ENCODE peak calls at places on chromosomes 1 and 21, in four cellular contexts. Z, K, R and I are unnamed samples.

GRCh38 chr1:228372183-228373003 is 34.2 kb downstream of the TRIM11 start:
- DNase-seq in Z (no peak), K (no peak), R (no peak), I (peak)

GRCh38 chr1:155121249-155121648 is 6.4 kb upstream of the EFNA1 start:
- DNase-seq in R (no peak), K (no peak), Z (no peak), I (no peak)

GRCh38 chr21:33355355-33355754 is 30.6 kb downstream of the IFNAR1 start:
- DNase-seq in Z (no peak), R (no peak), K (no peak), I (no peak)

GRCh38 chr21:21103692-21104091 is 105.5 kb downstream of the NCAM2 start:
- DNase-seq in Z (no peak), R (no peak), K (no peak), I (no peak)

GRCh38 chr1:230073371-230074035 is 6.5 kb downstream of the GALNT2 start:
- DNase-seq in R (no peak), K (no peak), Z (peak), I (no peak)

GRCh38 chr1:168437821-168438220 is 106.0 kb downstream of the XCL2 start:
- DNase-seq in K (no peak), Z (no peak), R (no peak), I (no peak)

GRCh38 chr1:39617488-39618049 is 21.9 kb downstream of the HEYL start:
- DNase-seq in R (no peak), Z (no peak), K (no peak), I (no peak)

GRCh38 chr21:29342394-29342957 is 43.8 kb downstream of the BACH1 start:
- DNase-seq in R (peak), Z (peak), K (no peak), I (peak)

GRCh38 chr1:194295690-194296089 is 1109.3 kb upstream of the B3GALT2 start:
- DNase-seq in R (no peak), Z (peak), K (no peak), I (no peak)

GRCh38 chr1:83086346-83086745 is 912.6 kb downstream of the TTLL7 start:
- DNase-seq in R (no peak), Z (no peak), K (no peak), I (no peak)

GRCh38 chr1:45840704-45841103 is 37.3 kb downstream of the MAST2 start:
- DNase-seq in R (no peak), Z (no peak), K (no peak), I (no peak)

GRCh38 chr1:160862151-160863061 is at the start of gene CD244:
- DNase-seq in Z (no peak), K (no peak), R (no peak), I (no peak)

GRCh38 chr1:183030053-183030452 is 6.8 kb downstream of the LAMC1 start:
- DNase-seq in K (peak), R (no peak), Z (no peak), I (no peak)

GRCh38 chr1:27130798-27131197 is 24.1 kb downstream of the SLC9A1 start:
- DNase-seq in Z (no peak), R (no peak), K (no peak), I (peak)
- TF ChIP-seq CTCF in Z (no peak), R (no peak), K (no peak), I (no peak)

GRCh38 chr1:41340655-41341364 is 20.4 kb upstream of the FOXO6 start:
- DNase-seq in R (no peak), K (no peak), Z (no peak), I (no peak)

GRCh38 chr1:41342774-41343355 is 18.4 kb upstream of the FOXO6 start:
- DNase-seq in R (no peak), K (no peak), Z (no peak), I (no peak)

GRCh38 chr1:41343790-41344679 is 17.2 kb upstream of the FOXO6 start:
- DNase-seq in K (no peak), Z (no peak), R (no peak), I (no peak)

GRCh38 chr1:41341365-41341683 is 19.9 kb upstream of the FOXO6 start:
- DNase-seq in K (no peak), Z (no peak), R (no peak), I (no peak)

DNA sequence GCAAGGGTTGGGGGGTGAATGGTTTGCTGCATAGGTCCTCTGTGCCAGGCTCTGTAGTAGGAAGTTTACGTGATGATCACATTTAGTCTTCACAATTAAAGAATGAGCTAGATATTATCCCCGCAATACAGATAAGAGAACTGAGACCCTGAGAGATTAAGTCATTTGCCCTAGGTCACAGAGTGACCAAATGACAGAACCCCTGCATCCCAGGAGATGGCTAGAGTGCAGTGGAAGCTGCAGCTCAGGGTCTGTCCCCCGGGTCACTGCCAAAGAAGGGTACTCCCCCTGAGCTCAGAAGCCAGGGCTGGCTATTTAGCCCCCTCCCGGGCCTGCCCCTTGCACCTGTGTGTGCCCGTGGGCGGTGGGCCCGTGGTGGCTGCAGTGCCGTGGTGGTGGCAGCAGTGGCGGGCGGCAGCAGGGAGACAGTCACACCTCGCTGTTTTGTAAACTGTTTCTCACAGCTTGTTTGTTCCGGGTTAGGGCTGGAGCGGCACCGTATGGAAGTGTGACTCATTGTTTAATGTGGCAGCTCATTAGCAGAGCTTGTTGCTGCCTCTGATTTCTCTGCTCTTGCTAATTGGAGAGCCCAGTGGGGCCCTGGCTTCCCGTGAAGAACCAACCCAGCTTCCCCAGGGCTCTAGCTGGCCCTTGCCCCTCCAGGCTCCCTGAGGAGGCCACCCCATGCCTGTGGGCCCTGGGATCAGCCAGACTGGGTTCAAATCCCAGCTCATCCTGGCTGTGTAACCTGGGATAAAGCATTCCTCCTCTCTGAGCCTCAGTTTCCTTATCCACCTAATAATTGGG is 19.3 kb upstream of the FOXO6 start:
- DNase-seq in K (no peak), R (no peak), Z (no peak), I (peak)
- H3K27ac ChIP-seq in K (no peak), R (no peak), Z (no peak), I (peak)

DNA sequence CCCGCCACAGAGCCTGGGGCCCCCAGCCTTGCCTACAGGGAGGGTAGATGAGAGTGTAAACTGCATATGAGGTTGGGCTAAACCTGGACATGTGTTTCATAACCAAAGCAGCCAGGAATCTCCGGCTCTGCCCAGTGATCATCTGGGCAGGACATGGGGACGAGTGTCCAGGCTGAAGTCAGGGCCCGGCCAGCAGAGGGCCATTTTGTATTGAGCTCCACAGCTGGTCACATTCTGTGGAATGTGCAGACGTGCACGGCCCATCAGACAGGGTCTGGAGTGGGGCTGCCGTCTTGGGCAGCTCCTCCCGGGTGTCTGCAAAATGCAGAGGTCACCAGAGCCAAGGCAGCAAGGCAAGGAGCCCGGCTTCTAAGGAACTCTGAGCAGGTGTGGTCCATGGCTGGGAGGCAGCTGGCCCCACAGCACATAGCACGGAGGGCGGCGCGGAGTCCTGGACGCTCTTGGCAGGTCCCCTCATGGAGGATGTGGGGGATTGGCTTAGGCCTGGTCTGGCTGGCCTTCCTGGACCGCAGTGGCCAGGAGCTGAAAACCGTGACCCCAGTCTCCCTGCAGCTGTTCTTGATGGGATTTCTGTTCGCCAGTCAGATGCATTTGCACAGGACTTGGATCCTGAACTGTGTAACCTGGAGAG is 6.3 kb downstream of the LRRC3 start:
- DNase-seq in K (no peak), R (peak), Z (no peak), I (no peak)
- TF ChIP-seq CTCF in K (no peak), R (peak), Z (no peak), I (no peak)

DNA sequence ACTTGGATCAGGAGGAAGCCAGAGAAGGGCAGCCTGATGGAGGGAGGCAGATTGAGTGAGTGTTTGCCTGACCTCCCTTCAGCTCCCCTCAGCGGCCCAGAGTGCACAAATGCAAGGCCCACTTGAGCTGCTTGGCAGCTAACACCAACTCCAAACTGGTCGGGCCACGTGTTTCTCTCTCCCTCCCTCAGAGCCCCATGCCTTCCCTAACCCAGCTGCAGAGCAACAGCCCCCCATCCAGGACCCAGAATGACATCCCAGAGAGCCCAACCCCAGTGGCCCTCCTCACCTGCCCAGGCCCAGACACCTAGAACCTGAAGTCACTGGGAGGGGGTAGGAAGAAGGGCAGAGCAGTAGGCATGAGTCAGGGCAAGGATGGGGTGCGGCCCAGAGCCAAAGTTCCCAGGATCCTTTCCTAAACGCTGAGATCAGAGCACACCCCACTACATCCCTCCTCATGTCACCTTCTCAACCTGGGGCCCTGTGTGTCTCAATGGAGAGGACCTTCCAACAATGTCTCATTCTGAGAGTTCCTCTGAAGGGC is 832 bp upstream of the S100A14 start:
- DNase-seq in K (no peak), Z (no peak), R (no peak), I (no peak)
- H3K27ac ChIP-seq in K (no peak), Z (no peak), R (no peak), I (peak)

GRCh38 chr1:3869751-3870301 is 12.6 kb downstream of the DFFB start:
- DNase-seq in K (no peak), Z (no peak), R (no peak), I (no peak)
- TF ChIP-seq CTCF in K (no peak), Z (no peak), R (no peak), I (no peak)

DNA sequence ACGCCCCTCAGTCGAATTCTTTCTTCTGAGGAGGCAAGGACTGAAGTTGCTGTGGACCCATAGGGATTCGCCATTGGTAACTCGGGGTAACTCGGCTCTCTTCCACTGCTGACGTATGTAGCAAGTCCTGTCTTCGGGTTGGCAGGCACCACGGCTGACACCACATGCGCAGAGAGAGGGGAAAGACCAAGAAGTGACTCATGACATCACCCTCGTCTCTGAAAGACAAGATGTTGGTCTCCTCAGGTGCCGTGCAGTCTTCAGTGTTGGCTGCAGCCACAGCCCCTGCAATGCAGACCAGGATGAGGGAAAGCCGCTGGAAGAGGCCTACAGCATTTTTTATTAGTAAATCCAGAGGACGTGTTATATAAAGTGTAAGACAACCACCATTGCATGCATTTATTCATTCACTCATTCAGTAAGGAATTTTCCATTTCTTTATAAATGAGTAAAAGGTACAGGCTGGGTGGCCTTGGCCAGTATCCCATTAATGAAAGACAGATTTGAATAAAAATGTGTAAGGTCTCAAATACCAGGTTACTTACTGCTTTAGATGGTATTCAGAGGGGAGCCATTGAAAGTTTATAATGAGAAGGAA is 50.7 kb upstream of the IRF2BP2 start:
- DNase-seq in R (no peak), K (no peak), Z (no peak), I (no peak)
- H3K27ac ChIP-seq in R (no peak), K (no peak), Z (no peak), I (no peak)

DNA sequence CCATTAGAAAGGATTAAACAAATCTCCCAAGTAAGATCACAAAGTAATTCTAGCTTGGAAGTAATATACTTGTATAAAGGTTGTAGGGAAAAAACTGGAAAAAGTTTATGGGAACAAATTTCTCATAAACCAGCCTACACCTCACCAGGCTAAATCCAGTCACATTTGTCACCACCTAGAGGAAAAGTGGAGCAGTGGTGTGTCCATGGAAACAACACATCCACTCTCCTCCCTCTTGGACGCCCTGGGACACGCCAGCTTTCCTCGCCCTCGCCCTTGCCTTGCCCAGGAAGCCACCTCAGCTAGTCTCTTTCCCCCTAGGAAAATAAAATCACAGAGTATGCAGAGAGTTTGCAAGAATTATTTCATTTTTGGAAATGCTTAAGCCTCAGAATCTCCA is 2.2 kb downstream of the PALMD start:
- DNase-seq in K (peak), Z (no peak), R (peak), I (peak)
- TF ChIP-seq CTCF in K (peak), Z (no peak), R (peak), I (no peak)

GRCh38 chr1:1910033-1910465 is 5.0 kb upstream of the CALML6 start:
- DNase-seq in R (no peak), Z (no peak), K (no peak), I (no peak)
- H3K27ac ChIP-seq in R (no peak), Z (no peak), K (no peak), I (no peak)

DNA sequence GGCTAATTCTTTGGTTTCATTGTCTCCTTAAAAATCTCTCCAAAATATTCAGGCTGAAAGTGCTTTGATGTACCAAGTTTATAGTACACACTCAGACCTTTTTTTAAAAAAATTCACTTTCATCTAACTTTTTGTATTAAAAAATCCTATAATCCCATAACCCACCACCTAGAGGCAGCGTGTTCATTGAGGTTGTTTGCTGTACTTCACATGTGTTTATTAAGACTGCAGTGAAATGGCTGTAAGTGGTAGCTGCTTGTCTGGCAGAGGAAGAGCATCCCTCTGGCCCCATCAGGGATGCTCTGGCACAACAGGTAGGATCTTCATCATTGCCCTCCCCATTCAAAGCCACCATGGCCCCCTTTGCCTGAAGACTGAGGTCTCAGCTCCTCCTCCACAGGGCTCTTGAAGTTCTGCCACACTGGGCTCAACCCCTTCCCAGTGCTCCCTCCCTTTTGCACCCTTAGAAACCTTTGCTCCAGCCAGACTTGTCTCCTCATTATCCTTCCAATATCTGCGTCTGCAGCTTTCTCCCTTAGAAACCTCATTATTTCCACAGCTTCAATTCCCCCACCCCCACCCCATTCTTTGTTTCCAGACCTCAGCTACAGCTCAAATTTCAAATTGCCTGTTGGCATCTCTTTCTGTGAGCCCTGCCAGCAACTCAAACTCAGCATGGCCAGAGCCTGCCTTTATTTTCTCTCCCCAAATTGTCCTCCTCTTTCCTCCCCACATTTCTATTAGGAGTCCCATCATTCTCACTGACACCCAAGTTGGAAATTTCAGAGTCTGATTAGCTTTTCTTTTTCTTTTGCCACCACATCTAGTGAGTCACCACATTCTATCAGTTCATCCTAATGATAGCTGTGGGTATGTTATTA is 369.6 kb upstream of the USP24 start:
- DNase-seq in Z (peak), R (peak), K (no peak), I (no peak)
- TF ChIP-seq CTCF in Z (peak), R (peak), K (no peak), I (no peak)

GRCh38 chr1:223754681-223755431 is 42.5 kb downstream of the CAPN2 start:
- DNase-seq in R (no peak), K (no peak), Z (no peak), I (no peak)
- H3K27ac ChIP-seq in R (no peak), K (no peak), Z (no peak), I (no peak)